ENCODE peak calls at places on chromosomes 13 and 19, in four cellular contexts. P, S, W and M are unnamed samples.
A peak's percentile ranks its signal among the peaks of the same experiment; 100 is the strongest.

GRCh38 chr19:31064486-31064885 is 284.8 kb downstream of the TSHZ3 start:
- DNase-seq in P (peak; percentile 33), W (no peak), S (no peak), M (no peak)

GRCh38 chr13:30319703-30320102 is 12.4 kb upstream of the KATNAL1 start:
- DNase-seq in W (peak; percentile 50), P (no peak), S (no peak), M (no peak)

GRCh38 chr13:40379186-40379585 is 287.3 kb downstream of the FOXO1 start:
- DNase-seq in P (no peak), S (no peak), W (no peak), M (no peak)

GRCh38 chr13:113997845-113998751 is 24.2 kb upstream of the C13orf46 start:
- DNase-seq in W (peak; percentile 88), P (no peak), S (peak; percentile 52), M (no peak)

GRCh38 chr13:113628291-113629270 is 29.4 kb downstream of the ATP4B start:
- DNase-seq in W (no peak), S (no peak), P (no peak), M (peak; percentile 43)

GRCh38 chr13:25729201-25729600 is 322.6 kb downstream of the SHISA2 start:
- DNase-seq in P (no peak), W (no peak), S (no peak), M (no peak)

GRCh38 chr19:1089891-1090290 is 5.3 kb downstream of the POLR2E start:
- DNase-seq in S (no peak), P (no peak), W (no peak), M (peak; percentile 30)

GRCh38 chr13:50453238-50453637 is 390.3 kb downstream of the DLEU7 start:
- DNase-seq in P (no peak), W (peak; percentile 57), S (no peak), M (no peak)

GRCh38 chr19:52527954-52528326 is 472 bp downstream of the ZNF808 start:
- DNase-seq in S (no peak), P (no peak), W (peak; percentile 56), M (peak; percentile 55)

GRCh38 chr19:53132231-53132991 is at the start of gene ZNF415:
- DNase-seq in P (peak; percentile 64), W (peak; percentile 96), S (peak; percentile 42), M (peak; percentile 95)

GRCh38 chr13:112686987-112687386 is 2.9 kb upstream of the ATP11A start:
- DNase-seq in W (no peak), P (no peak), S (no peak), M (no peak)

GRCh38 chr19:13823901-13824300 is 28.7 kb downstream of the ZSWIM4 start:
- DNase-seq in W (no peak), P (no peak), S (no peak), M (no peak)

GRCh38 chr13:72986197-72986596 is 72.6 kb upstream of the KLF5 start:
- DNase-seq in S (no peak), W (no peak), P (no peak), M (no peak)

GRCh38 chr13:41563501-41564001 is 106.2 kb downstream of the RGCC start:
- DNase-seq in S (no peak), P (peak; percentile 39), W (peak; percentile 36), M (no peak)

GRCh38 chr13:24104723-24105122 is 55.8 kb upstream of the SPATA13 start:
- DNase-seq in W (no peak), S (no peak), P (no peak), M (no peak)

GRCh38 chr19:2215281-2215751 is 20.8 kb downstream of the PLEKHJ1 start:
- DNase-seq in W (no peak), S (no peak), P (no peak), M (no peak)

GRCh38 chr19:56643460-56643763 is 453 bp downstream of the SMIM17 start:
- DNase-seq in P (no peak), S (no peak), W (no peak), M (no peak)

GRCh38 chr13:113792821-113793717 is 34.0 kb downstream of the TMEM255B start:
- DNase-seq in P (no peak), S (no peak), W (peak; percentile 28), M (no peak)

GRCh38 chr13:79995334-79995733 is 345.6 kb downstream of the SPRY2 start:
- DNase-seq in P (peak; percentile 93), W (peak; percentile 95), S (no peak), M (no peak)

GRCh38 chr19:38735257-38735686 is 9.0 kb downstream of the CAPN12 start:
- DNase-seq in P (peak; percentile 47), W (no peak), S (no peak), M (peak; percentile 64)

GRCh38 chr19:41997121-41997850 is 3.3 kb upstream of the ATP1A3 start:
- DNase-seq in W (peak; percentile 75), S (no peak), P (peak; percentile 23), M (peak; percentile 57)

GRCh38 chr19:2528543-2529173 is 52.7 kb downstream of the GADD45B start:
- DNase-seq in W (no peak), P (no peak), S (no peak), M (no peak)

GRCh38 chr13:113119822-113120189 is 2.8 kb upstream of the F10 start:
- DNase-seq in P (no peak), W (no peak), S (no peak), M (no peak)

GRCh38 chr13:94195715-94196114 is 283.8 kb downstream of the DCT start:
- DNase-seq in P (peak; percentile 81), S (no peak), W (peak; percentile 88), M (no peak)

GRCh38 chr19:47848425-47848824 is 10.6 kb upstream of the TPRX2 start:
- DNase-seq in S (no peak), W (no peak), P (no peak), M (no peak)

GRCh38 chr19:10961763-10962536 is 1.1 kb downstream of the SMARCA4 start:
- DNase-seq in P (no peak), W (peak; percentile 45), S (no peak), M (no peak)

GRCh38 chr19:33685541-33685940 is 63.8 kb downstream of the CHST8 start:
- DNase-seq in P (no peak), W (no peak), S (no peak), M (peak; percentile 33)

GRCh38 chr19:8451377-8451776 is 6.6 kb downstream of the HNRNPM start:
- DNase-seq in P (no peak), W (no peak), S (no peak), M (no peak)

GRCh38 chr13:109862627-109863026 is 76.2 kb upstream of the IRS2 start:
- DNase-seq in P (peak; percentile 80), W (peak; percentile 34), S (no peak), M (no peak)

GRCh38 chr13:19156013-19156825 is 25.4 kb downstream of the TUBA3C start:
- DNase-seq in P (no peak), W (no peak), S (no peak), M (no peak)

GRCh38 chr19:51422053-51422448 is 4.6 kb upstream of the SIGLEC10 start:
- DNase-seq in S (peak; percentile 56), W (peak; percentile 88), P (peak; percentile 63), M (peak; percentile 67)

GRCh38 chr13:96141032-96141431 is 51.1 kb downstream of the HS6ST3 start:
- DNase-seq in P (peak; percentile 16), S (no peak), W (peak; percentile 50), M (no peak)

GRCh38 chr13:50410921-50411712 is 395.9 kb downstream of the KCNRG start:
- DNase-seq in S (no peak), W (peak; percentile 92), P (peak; percentile 89), M (no peak)

GRCh38 chr13:76873454-76873853 is 12.8 kb downstream of the KCTD12 start:
- DNase-seq in P (no peak), W (no peak), S (no peak), M (no peak)

GRCh38 chr19:54572696-54573311 is 786 bp upstream of the LILRA2 start:
- DNase-seq in P (no peak), S (no peak), W (no peak), M (no peak)

GRCh38 chr19:54574527-54575056 is 1.0 kb downstream of the LILRA2 start:
- DNase-seq in P (no peak), W (no peak), S (no peak), M (no peak)

GRCh38 chr19:54570316-54570715 is 3.3 kb upstream of the LILRA2 start:
- DNase-seq in P (no peak), S (no peak), W (no peak), M (no peak)

GRCh38 chr19:54574051-54574450 is 461 bp downstream of the LILRA2 start:
- DNase-seq in W (no peak), S (no peak), P (no peak), M (no peak)

DNA sequence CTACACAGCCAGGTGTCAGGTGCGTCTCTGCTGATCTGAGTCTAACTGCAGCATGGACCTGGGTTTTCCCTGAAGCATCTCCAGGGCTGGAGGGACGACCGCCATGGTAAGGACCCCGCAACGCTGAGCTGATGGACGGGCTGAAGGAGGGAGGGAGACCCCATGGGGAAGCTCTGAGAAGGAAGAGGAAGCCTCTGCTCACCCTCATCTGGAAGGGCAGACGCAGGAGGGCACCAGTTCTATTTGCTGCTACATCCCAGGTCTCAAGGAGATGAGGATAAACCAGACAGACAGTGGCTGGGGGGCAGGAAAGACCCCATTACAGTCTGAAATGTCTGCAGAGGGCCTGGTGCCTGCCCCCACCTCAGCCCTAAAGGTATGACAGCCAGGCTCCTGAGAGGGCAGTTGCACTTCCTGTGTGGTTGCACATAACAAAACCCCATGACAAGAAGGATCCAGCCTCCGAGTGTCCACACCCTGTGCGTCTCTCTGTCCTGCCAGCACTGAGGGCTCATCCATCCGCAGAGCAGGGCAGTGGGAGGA is at the start of gene LILRA2:
- DNase-seq in S (no peak), P (no peak), W (no peak), M (no peak)
- H3K27ac ChIP-seq in S (no peak within 1 kb of the TSS), P (no peak within 1 kb of the TSS), W (no peak within 1 kb of the TSS), M (no peak within 1 kb of the TSS)

DNA sequence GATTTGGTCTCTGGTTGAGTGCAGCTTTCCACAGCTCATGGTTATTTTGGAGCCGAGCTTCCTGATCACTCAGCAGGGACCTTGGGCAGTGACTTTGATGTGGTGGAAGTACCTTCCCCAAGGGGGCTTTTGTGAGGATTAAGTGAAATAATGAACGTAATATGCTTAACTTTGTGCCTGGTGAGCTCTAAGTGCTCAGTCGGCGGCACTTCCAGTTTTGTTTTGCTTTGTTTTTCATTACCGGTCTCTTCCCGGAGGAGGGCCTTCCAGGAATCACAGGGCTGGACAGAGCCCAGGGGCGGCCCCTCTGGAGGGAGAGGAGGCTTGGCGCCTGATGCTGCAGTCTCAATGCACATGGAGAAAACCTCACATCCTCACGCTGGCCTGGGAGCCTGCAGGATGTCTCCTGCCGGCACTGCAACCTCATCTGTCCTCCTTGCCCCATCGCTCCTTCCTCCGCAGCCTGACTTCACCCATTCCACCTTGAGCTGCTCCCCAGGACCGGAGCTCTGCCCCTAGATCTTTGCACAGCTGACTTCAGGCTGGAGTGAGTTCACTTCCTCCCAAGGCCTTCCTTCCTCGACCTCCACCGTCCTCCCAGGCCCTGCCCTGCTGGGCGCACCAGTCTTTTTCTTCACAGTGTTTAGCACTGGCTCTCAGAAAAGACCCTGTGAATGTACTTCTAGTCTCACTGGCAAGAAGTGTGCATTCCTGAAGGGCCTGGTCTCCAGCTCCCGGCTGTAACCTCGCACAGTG is 1.6 kb downstream of the PLEKHF1 start:
- DNase-seq in S (peak; percentile 60), W (peak; percentile 89), P (peak; percentile 29), M (peak; percentile 51)
- H3K4me3 ChIP-seq in S (peak overlapping the region; percentile 96), W (peak overlapping the region; percentile 81), P (peak overlapping the region; percentile 79), M (peak overlapping the region; percentile 91)

GRCh38 chr19:18506545-18506944 is 15.3 kb downstream of the ELL start:
- DNase-seq in P (no peak), W (no peak), S (no peak), M (no peak)
- H3K27ac ChIP-seq in P (no peak overlapping the region), W (no peak overlapping the region), S (no peak overlapping the region), M (no peak overlapping the region)

GRCh38 chr13:51845574-51846318 is 769 bp upstream of the TMEM272 start:
- DNase-seq in P (no peak), W (no peak), S (no peak), M (no peak)
- H3K4me3 ChIP-seq in P (no peak overlapping the region), W (no peak overlapping the region), S (no peak overlapping the region), M (no peak overlapping the region)